ENCODE peak calls at places on chromosome 20, in six cellular contexts. C is left ventricle myocardium inferior, S is Caco-2, E is keratinocyte, M is foreskin fibroblast, X is GM12865. U is an unnamed sample.

GRCh38 chr20:9761476-9761875 is 77.4 kb downstream of the PAK5 start:
- DNase-seq in C (no peak), S (no peak), E (no peak), M (no peak), X (no peak), U (no peak)

GRCh38 chr20:32535316-32535952 is 49.7 kb downstream of the NOL4L start:
- DNase-seq in C (no peak), S (no peak), E (no peak), M (no peak), X (no peak), U (no peak)

GRCh38 chr20:24465730-24466129 is 3.7 kb upstream of the SYNDIG1 start:
- DNase-seq in C (peak; percentile 54), S (no peak), E (no peak), M (peak; percentile 60), X (no peak), U (no peak)

GRCh38 chr20:17896771-17897369 is 71.7 kb downstream of the SNX5 start:
- DNase-seq in C (no peak), S (no peak), E (no peak), M (peak; percentile 41), X (peak; percentile 73), U (no peak)

GRCh38 chr20:3115190-3116107 is 30.9 kb upstream of the AVP start:
- DNase-seq in C (no peak), S (peak; percentile 55), E (no peak), M (peak; percentile 72), X (peak; percentile 50), U (no peak)

GRCh38 chr20:57498425-57499400 is 26.2 kb downstream of the CTCFL start:
- DNase-seq in C (no peak), S (peak; percentile 65), E (no peak), M (peak; percentile 51), X (peak; percentile 70), U (no peak)

GRCh38 chr20:17498181-17498580 is 33.0 kb downstream of the BFSP1 start:
- DNase-seq in C (no peak), S (no peak), E (no peak), M (peak; percentile 36), X (no peak), U (no peak)

GRCh38 chr20:8132632-8133587 is 844 bp downstream of the PLCB1 start:
- DNase-seq in C (peak; percentile 28), S (no peak), E (no peak), M (peak; percentile 64), X (no peak), U (no peak)

GRCh38 chr20:62858059-62858458 is 3.6 kb downstream of the TCFL5 start:
- DNase-seq in C (no peak), S (no peak), E (no peak), M (no peak), X (no peak), U (no peak)

GRCh38 chr20:4229415-4229814 is 214.1 kb upstream of the RNF24 start:
- DNase-seq in C (no peak), S (no peak), E (no peak), M (no peak), X (no peak), U (no peak)
- TF ChIP-seq CTCF in C (no peak), S (no peak), E (no peak), M (no peak), X (no peak), U (no peak)

DNA sequence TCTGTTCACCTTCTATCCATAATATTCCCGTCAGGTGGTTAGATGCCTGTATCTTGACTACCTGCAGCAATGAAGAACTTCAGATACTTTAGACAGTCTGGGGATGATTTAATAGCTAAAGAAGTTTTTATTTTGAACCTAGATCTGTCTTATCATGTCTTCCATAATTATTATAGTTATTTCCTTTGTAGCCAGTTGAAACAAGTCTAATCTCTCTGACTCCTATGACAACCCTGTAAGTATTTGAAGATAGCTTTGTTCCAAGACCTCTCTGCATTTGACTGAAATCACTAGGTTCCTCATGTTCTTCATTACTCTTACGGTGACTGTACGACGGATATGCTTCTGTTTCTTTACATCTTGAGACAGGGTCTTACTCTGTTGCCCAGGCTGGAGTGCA is 316.6 kb upstream of the BMP2 start:
- DNase-seq in C (no peak), S (no peak), E (no peak), M (no peak), X (no peak), U (no peak)
- H3K4me3 ChIP-seq in C (no peak overlapping the region), S (no peak overlapping the region), E (no peak overlapping the region), M (no peak overlapping the region), X (no peak overlapping the region), U (no peak overlapping the region)

GRCh38 chr20:35619196-35620095 is 3.8 kb downstream of the SPAG4 start:
- DNase-seq in C (peak; percentile 81), S (peak; percentile 98), E (peak; percentile 55), M (peak; percentile 94), X (peak; percentile 88), U (peak; percentile 45)
- TF ChIP-seq CTCF in C (peak; percentile 36), S (peak; percentile 99), E (peak; percentile 68), M (peak; percentile 24), X (peak; percentile 71), U (peak; percentile 47)

DNA sequence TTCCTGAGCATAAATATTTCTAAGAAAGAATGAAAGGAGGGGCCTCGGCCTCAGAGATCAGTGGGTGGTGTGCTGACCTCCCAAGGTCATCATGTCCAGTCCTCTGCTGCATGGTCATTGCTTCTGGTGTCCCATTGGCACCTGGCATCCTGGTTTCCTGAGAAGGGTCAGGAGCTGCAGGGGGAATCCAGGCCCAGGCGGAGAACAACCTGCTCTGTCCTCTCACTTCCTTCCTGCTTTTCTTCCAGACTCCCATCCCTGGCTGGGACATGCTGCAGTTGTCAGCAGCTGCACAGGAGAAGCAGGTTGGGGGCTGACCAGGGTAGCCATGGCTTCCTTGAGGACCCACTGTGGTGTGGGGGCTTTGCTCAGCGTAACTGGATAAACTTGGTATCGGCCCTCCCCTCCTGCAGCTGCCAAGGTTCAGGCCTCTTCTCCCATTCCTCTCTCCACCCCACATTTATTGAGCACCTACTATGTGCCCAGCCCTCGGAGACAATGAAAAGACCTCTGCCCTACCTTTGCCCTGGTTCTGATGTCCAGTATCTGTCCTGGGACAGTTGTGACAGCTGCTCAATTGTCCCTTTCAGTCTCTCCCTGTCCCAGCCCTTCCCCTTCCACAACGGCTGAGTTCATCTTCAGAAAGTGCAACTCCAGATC is 155.2 kb downstream of the CEBPB start:
- DNase-seq in C (no peak), S (no peak), E (no peak), M (no peak), X (no peak), U (no peak)
- H3K4me3 ChIP-seq in C (peak overlapping the region; percentile 43), S (no peak overlapping the region), E (no peak overlapping the region), M (no peak overlapping the region), X (no peak overlapping the region), U (no peak overlapping the region)

DNA sequence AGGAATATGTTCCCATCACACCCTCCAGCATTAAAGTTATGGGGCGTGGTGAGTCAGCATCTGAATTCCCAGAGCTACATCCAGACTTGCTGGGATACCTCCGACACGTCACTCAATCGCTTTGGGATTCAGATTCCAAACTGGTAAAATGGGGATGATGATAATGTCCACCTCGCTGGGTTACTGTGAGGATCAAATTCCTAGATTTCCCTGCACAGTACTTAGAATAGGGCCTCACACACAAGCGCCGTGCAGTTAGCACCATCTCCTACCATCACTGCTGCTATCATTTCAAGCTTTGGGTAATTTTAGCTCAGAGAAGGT is 107.2 kb downstream of the SULF2 start:
- DNase-seq in C (no peak), S (no peak), E (no peak), M (no peak), X (no peak), U (no peak)
- TF ChIP-seq CTCF in C (no peak), S (no peak), E (no peak), M (no peak), X (no peak), U (no peak)

GRCh38 chr20:328596-329324 is 3.4 kb downstream of the SOX12 start:
- DNase-seq in C (no peak), S (no peak), E (no peak), M (no peak), X (no peak), U (no peak)
- H3K4me3 ChIP-seq in C (peak overlapping the region; percentile 83), S (no peak overlapping the region), E (no peak overlapping the region), M (peak overlapping the region; percentile 77), X (no peak overlapping the region), U (peak overlapping the region; percentile 67)

U was measured in HFF-Myc.